ENCODE peak calls at places on chromosomes 6 and 20, in five cellular contexts. Q is Caco-2; D is mammary epithelial cell; O is HFF-Myc; Y is stimulated activated naive CD8-positive, alpha-beta T cell treated with anti-CD3 and anti-CD28 coated beads, Interleukin-15, amount 100 ng/mL, for 72 hours. M is an unnamed sample.

GRCh38 chr6:4585682-4586468 is 190.3 kb upstream of the CDYL start:
- DNase-seq in Q (peak; percentile 15), D (no peak), O (no peak), Y (no peak), M (no peak)

GRCh38 chr20:39290575-39290974 is 328.4 kb downstream of the DHX35 start:
- DNase-seq in Q (peak; percentile 36), D (no peak), O (no peak), Y (no peak), M (no peak)

GRCh38 chr6:107231243-107231642 is 115.9 kb upstream of the BEND3 start:
- DNase-seq in Q (no peak), D (no peak), O (no peak), Y (no peak), M (no peak)

GRCh38 chr20:64041781-64042771 is 6.1 kb downstream of the C20orf204 start:
- DNase-seq in Q (no peak), D (no peak), O (no peak), Y (no peak), M (no peak)

GRCh38 chr20:35443003-35443402 is 5.0 kb upstream of the GDF5 start:
- DNase-seq in Q (no peak), D (no peak), O (peak; percentile 73), Y (no peak), M (peak; percentile 57)

GRCh38 chr6:160431231-160431630 is 83.1 kb downstream of the SLC22A3 start:
- DNase-seq in Q (no peak), D (no peak), O (peak; percentile 63), Y (no peak), M (peak; percentile 87)

GRCh38 chr6:148883270-148883669 is 136.4 kb downstream of the UST start:
- DNase-seq in Q (no peak), D (no peak), O (no peak), Y (no peak), M (no peak)

GRCh38 chr6:121890307-121890910 is 455.0 kb downstream of the GJA1 start:
- DNase-seq in Q (no peak), D (no peak), O (no peak), Y (no peak), M (no peak)

GRCh38 chr6:3032986-3033385 is 33.3 kb downstream of the NQO2 start:
- DNase-seq in Q (no peak), D (peak; percentile 50), O (no peak), Y (no peak), M (peak; percentile 12)

GRCh38 chr20:7505152-7505834 is 435.0 kb downstream of the HAO1 start:
- DNase-seq in Q (no peak), D (no peak), O (no peak), Y (no peak), M (no peak)

GRCh38 chr6:148200302-148200701 is 142.3 kb upstream of the SASH1 start:
- DNase-seq in Q (peak; percentile 26), D (no peak), O (no peak), Y (no peak), M (no peak)

GRCh38 chr6:53493635-53494025 is 51.3 kb downstream of the GCLC start:
- DNase-seq in Q (no peak), D (no peak), O (no peak), Y (no peak), M (no peak)

GRCh38 chr20:35514371-35514960 is 15.0 kb downstream of the C20orf173 start:
- DNase-seq in Q (no peak), D (no peak), O (no peak), Y (no peak), M (no peak)

GRCh38 chr6:93468291-93468690 is 48.9 kb upstream of the EPHA7 start:
- DNase-seq in Q (no peak), D (no peak), O (no peak), Y (no peak), M (peak; percentile 47)

GRCh38 chr20:19407731-19408130 is 195.3 kb downstream of the SLC24A3 start:
- DNase-seq in Q (peak; percentile 69), D (peak; percentile 14), O (no peak), Y (no peak), M (no peak)

GRCh38 chr20:36101201-36101600 is 53.3 kb upstream of the EPB41L1 start:
- DNase-seq in Q (peak; percentile 62), D (no peak), O (no peak), Y (no peak), M (no peak)

GRCh38 chr6:81694214-81694613 is 58.3 kb downstream of the TENT5A start:
- DNase-seq in Q (no peak), D (no peak), O (no peak), Y (no peak), M (no peak)

GRCh38 chr6:158032354-158032733 is 50.7 kb downstream of the SYNJ2 start:
- DNase-seq in Q (no peak), D (no peak), O (no peak), Y (no peak), M (no peak)

GRCh38 chr6:89081129-89081422 is 525 bp downstream of the PNRC1 start:
- DNase-seq in Q (no peak), D (no peak), O (no peak), Y (no peak), M (no peak)

GRCh38 chr20:53016534-53017042 is 44.4 kb downstream of the TSHZ2 start:
- DNase-seq in Q (no peak), D (no peak), O (no peak), Y (no peak), M (no peak)

GRCh38 chr20:25050082-25050481 is 7.9 kb downstream of the ACSS1 start:
- DNase-seq in Q (no peak), D (no peak), O (no peak), Y (no peak), M (no peak)

GRCh38 chr6:133040025-133040838 is 200.9 kb upstream of the EYA4 start:
- DNase-seq in Q (peak; percentile 38), D (peak; percentile 6), O (no peak), Y (no peak), M (peak; percentile 38)

M was measured in brain microvascular endothelial cell.